ENCODE peak calls at places on chromosome 1, in ten cellular contexts. X, I, Y, Q, S, P, E, T, O and M are unnamed samples.

GRCh38 chr1:108913105-108913948 is 36.5 kb downstream of the GPSM2 start:
- DNase-seq in P (no peak), X (peak; percentile 6), O (no peak), T (no peak), E (peak; percentile 54), S (no peak), Q (no peak), I (no peak), Y (no peak), M (no peak)

GRCh38 chr1:54314691-54315455 is 91.3 kb downstream of the SSBP3 start:
- DNase-seq in T (no peak), I (no peak), E (no peak), Y (peak; percentile 50), O (no peak), Q (no peak), S (no peak), P (no peak), X (no peak), M (no peak)

GRCh38 chr1:50995651-50996050 is 25.6 kb downstream of the CDKN2C start:
- DNase-seq in T (no peak), E (no peak), Y (no peak), O (no peak), Q (no peak), X (no peak), P (no peak), S (no peak), I (no peak), M (no peak)

GRCh38 chr1:103156966-103157365 is 48.6 kb upstream of the COL11A1 start:
- DNase-seq in Y (no peak), I (no peak), X (no peak), O (peak; percentile 14), S (no peak), T (no peak), P (no peak), E (no peak), Q (no peak), M (no peak)

GRCh38 chr1:231628207-231628876 is 1.8 kb downstream of the DISC1 start:
- DNase-seq in X (peak; percentile 37), T (no peak), O (no peak), I (no peak), E (no peak), S (no peak), Q (no peak), Y (no peak), P (peak; percentile 32), M (no peak)

GRCh38 chr1:85938829-85939228 is 217.7 kb downstream of the COL24A1 start:
- DNase-seq in I (no peak), E (no peak), T (no peak), Y (no peak), S (no peak), O (no peak), P (no peak), Q (no peak), X (no peak), M (no peak)

GRCh38 chr1:201942129-201942495 is 4.2 kb downstream of the LMOD1 start:
- DNase-seq in Y (no peak), X (no peak), S (no peak), E (no peak), O (no peak), I (no peak), P (no peak), Q (no peak), T (no peak), M (no peak)

GRCh38 chr1:54377040-54377691 is 29.0 kb downstream of the SSBP3 start:
- DNase-seq in I (no peak), Q (no peak), X (peak; percentile 54), E (no peak), O (no peak), S (no peak), T (no peak), P (peak; percentile 18), Y (no peak), M (no peak)

GRCh38 chr1:112496290-112496689 is 12.5 kb upstream of the WNT2B start:
- DNase-seq in I (no peak), E (no peak), X (peak; percentile 36), S (no peak), Q (no peak), O (peak; percentile 27), Y (no peak), T (no peak), P (peak; percentile 32), M (no peak)

GRCh38 chr1:54114955-54115354 is 37.8 kb downstream of the CDCP2 start:
- DNase-seq in I (no peak), E (no peak), X (no peak), Q (no peak), S (no peak), P (no peak), O (no peak), Y (no peak), T (no peak), M (no peak)

GRCh38 chr1:180533571-180533987 is 25.2 kb upstream of the OVAAL start:
- DNase-seq in E (peak; percentile 59), Y (peak; percentile 72), Q (peak; percentile 74), X (peak; percentile 64), T (peak; percentile 53), S (peak; percentile 79), I (peak; percentile 39), O (peak; percentile 33), P (peak; percentile 83), M (peak; percentile 8)

GRCh38 chr1:212899845-212900244 is 41.8 kb downstream of the FLVCR1 start:
- DNase-seq in O (no peak), E (no peak), X (no peak), S (no peak), P (no peak), T (no peak), I (no peak), Q (no peak), Y (no peak), M (no peak)
- H3K9me3 ChIP-seq in O (no peaks in the 10 kb centered on the region), E (no peaks in the 10 kb centered on the region), X (peaks cover 10% of the 10 kb centered on the region), S (peaks cover 5% of the 10 kb centered on the region), P (no peaks in the 10 kb centered on the region), T (peaks cover 38% of the 10 kb centered on the region), I (no peaks in the 10 kb centered on the region), Q (peaks cover 4% of the 10 kb centered on the region), Y (peaks cover 33% of the 10 kb centered on the region), M (peaks cover 5% of the 10 kb centered on the region)

DNA sequence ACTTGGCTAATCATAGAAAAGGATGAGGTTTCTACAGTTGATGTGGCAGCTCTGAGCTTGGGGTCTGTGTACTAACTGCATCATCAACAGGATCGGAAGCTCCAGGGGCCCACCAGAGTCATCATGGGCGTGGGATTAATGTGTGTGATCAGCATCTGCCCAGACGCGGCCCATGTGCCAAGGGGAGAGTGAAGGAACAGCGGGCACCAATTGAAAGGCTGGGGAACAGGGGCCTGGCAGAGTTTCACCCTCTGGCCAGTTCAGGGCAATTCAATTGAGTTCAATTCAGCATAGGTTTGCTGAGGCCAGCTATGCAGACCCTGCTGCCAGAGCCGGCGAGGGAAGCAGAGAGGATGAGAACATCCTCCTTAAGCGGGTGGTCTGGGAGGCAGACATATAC is 260.0 kb upstream of the AJAP1 start:
- DNase-seq in X (no peak), O (no peak), T (no peak), S (no peak), E (no peak), P (no peak), I (no peak), Y (no peak), Q (no peak), M (no peak)
- H3K9me3 ChIP-seq in X (peaks cover 36% of the 10 kb centered on the region), O (peaks cover 7% of the 10 kb centered on the region), T (peaks cover 28% of the 10 kb centered on the region), S (no peaks in the 10 kb centered on the region), E (no peaks in the 10 kb centered on the region), P (no peaks in the 10 kb centered on the region), I (no peaks in the 10 kb centered on the region), Y (peaks cover 9% of the 10 kb centered on the region), Q (peaks cover 2% of the 10 kb centered on the region), M (no peaks in the 10 kb centered on the region)

GRCh38 chr1:38128511-38128910 is 81.9 kb upstream of the POU3F1 start:
- DNase-seq in O (no peak), E (no peak), I (no peak), X (no peak), T (no peak), P (no peak), Q (no peak), Y (no peak), S (no peak), M (no peak)

GRCh38 chr1:38131024-38131585 is 84.5 kb upstream of the POU3F1 start:
- DNase-seq in P (peak; percentile 69), S (no peak), E (no peak), I (no peak), X (peak; percentile 42), Y (no peak), T (no peak), Q (no peak), O (no peak), M (no peak)

GRCh38 chr1:38129971-38130370 is 83.4 kb upstream of the POU3F1 start:
- DNase-seq in P (peak; percentile 44), I (no peak), Y (no peak), S (no peak), O (no peak), E (no peak), T (no peak), Q (no peak), X (peak; percentile 11), M (no peak)

GRCh38 chr1:38128926-38129453 is 82.4 kb upstream of the POU3F1 start:
- DNase-seq in Q (no peak), E (no peak), O (no peak), S (no peak), X (no peak), Y (no peak), T (no peak), P (no peak), I (no peak), M (no peak)

GRCh38 chr1:38129473-38129872 is 82.9 kb upstream of the POU3F1 start:
- DNase-seq in Y (no peak), P (no peak), Q (no peak), I (no peak), T (no peak), O (no peak), E (no peak), X (no peak), S (no peak), M (no peak)
- H3K9me3 ChIP-seq in Y (no peaks in the 10 kb centered on the region), P (no peaks in the 10 kb centered on the region), Q (no peaks in the 10 kb centered on the region), I (no peaks in the 10 kb centered on the region), T (no peaks in the 10 kb centered on the region), O (no peaks in the 10 kb centered on the region), E (no peaks in the 10 kb centered on the region), X (no peaks in the 10 kb centered on the region), S (no peaks in the 10 kb centered on the region), M (no peaks in the 10 kb centered on the region)

GRCh38 chr1:241225741-241226140 is 131.3 kb downstream of the RGS7 start:
- DNase-seq in S (no peak), P (no peak), E (no peak), Q (no peak), T (no peak), O (no peak), X (no peak), Y (no peak), I (no peak), M (no peak)

GRCh38 chr1:241229216-241229615 is 127.8 kb downstream of the RGS7 start:
- DNase-seq in Y (no peak), P (no peak), I (no peak), O (no peak), X (no peak), Q (no peak), E (no peak), T (no peak), S (no peak), M (no peak)

GRCh38 chr1:241229711-241230110 is 127.3 kb downstream of the RGS7 start:
- DNase-seq in T (no peak), O (no peak), S (no peak), I (no peak), Y (no peak), P (no peak), Q (no peak), X (no peak), E (no peak), M (no peak)

GRCh38 chr1:241228339-241228738 is 128.7 kb downstream of the RGS7 start:
- DNase-seq in O (no peak), Q (no peak), I (no peak), T (no peak), E (no peak), P (no peak), S (no peak), X (no peak), Y (no peak), M (no peak)
- H3K9me3 ChIP-seq in O (peaks cover 2% of the 10 kb centered on the region), Q (no peaks in the 10 kb centered on the region), I (no peaks in the 10 kb centered on the region), T (peaks cover 12% of the 10 kb centered on the region), E (no peaks in the 10 kb centered on the region), P (no peaks in the 10 kb centered on the region), S (no peaks in the 10 kb centered on the region), X (peaks cover 19% of the 10 kb centered on the region), Y (no peaks in the 10 kb centered on the region), M (no peaks in the 10 kb centered on the region)